ENCODE peak calls at places on chromosome 2, in ten cellular contexts. E, M, Z, V, D, L, P, U, X and I are unnamed samples.

GRCh38 chr2:237330539-237330938 is 83.4 kb downstream of the COL6A3 start:
- DNase-seq in E (no peak), M (no peak), Z (no peak), V (no peak), D (no peak), L (no peak), P (no peak), U (no peak), X (no peak), I (no peak)

GRCh38 chr2:60706021-60706420 is 50.0 kb upstream of the PAPOLG start:
- DNase-seq in E (no peak), M (no peak), Z (no peak), V (no peak), D (no peak), L (no peak), P (no peak), U (no peak), X (no peak), I (no peak)

GRCh38 chr2:46252891-46253659 is 44.1 kb upstream of the EPAS1 start:
- DNase-seq in E (no peak), M (no peak), Z (no peak), V (no peak), D (no peak), L (no peak), P (no peak), U (no peak), X (no peak), I (peak)

GRCh38 chr2:173239644-173240043 is 115.0 kb upstream of the CDCA7 start:
- DNase-seq in E (no peak), M (no peak), Z (no peak), V (no peak), D (no peak), L (peak), P (no peak), U (no peak), X (no peak), I (no peak)

GRCh38 chr2:26281226-26281625 is 36.5 kb downstream of the HADHB start:
- DNase-seq in E (no peak), M (no peak), Z (no peak), V (no peak), D (no peak), L (no peak), P (no peak), U (no peak), X (no peak), I (no peak)

GRCh38 chr2:172639823-172640222 is 83.9 kb downstream of the PDK1 start:
- DNase-seq in E (no peak), M (no peak), Z (no peak), V (no peak), D (no peak), L (no peak), P (no peak), U (no peak), X (no peak), I (no peak)

GRCh38 chr2:219496781-219497494 is 1.8 kb upstream of the GMPPA start:
- DNase-seq in E (no peak), M (peak), Z (no peak), V (no peak), D (no peak), L (no peak), P (no peak), U (peak), X (no peak), I (peak)

GRCh38 chr2:66813525-66813924 is 378.6 kb downstream of the MEIS1 start:
- DNase-seq in E (no peak), M (no peak), Z (no peak), V (no peak), D (no peak), L (no peak), P (no peak), U (no peak), X (no peak), I (no peak)

GRCh38 chr2:9153589-9153988 is 53.0 kb upstream of the ASAP2 start:
- DNase-seq in E (no peak), M (no peak), Z (no peak), V (no peak), D (no peak), L (no peak), P (no peak), U (no peak), X (no peak), I (no peak)

GRCh38 chr2:239326831-239327535 is 73.8 kb downstream of the HDAC4 start:
- DNase-seq in E (no peak), M (peak), Z (peak), V (no peak), D (peak), L (peak), P (no peak), U (no peak), X (no peak), I (peak)

GRCh38 chr2:200679157-200679934 is 93.5 kb downstream of the AOX1 start:
- DNase-seq in E (no peak), M (no peak), Z (no peak), V (no peak), D (no peak), L (no peak), P (no peak), U (no peak), X (no peak), I (no peak)

GRCh38 chr2:109185338-109185737 is 56.3 kb downstream of the SH3RF3 start:
- DNase-seq in E (no peak), M (no peak), Z (no peak), V (no peak), D (no peak), L (no peak), P (no peak), U (no peak), X (no peak), I (no peak)

GRCh38 chr2:133400411-133400810 is 167.9 kb downstream of the NCKAP5 start:
- DNase-seq in E (no peak), M (no peak), Z (no peak), V (no peak), D (no peak), L (no peak), P (no peak), U (no peak), X (no peak), I (no peak)

GRCh38 chr2:202035089-202035940 is 1.7 kb downstream of the FZD7 start:
- DNase-seq in E (no peak), M (no peak), Z (no peak), V (no peak), D (no peak), L (peak), P (no peak), U (peak), X (peak), I (no peak)

GRCh38 chr2:210180494-210180893 is 9.3 kb upstream of the KANSL1L start:
- DNase-seq in E (no peak), M (no peak), Z (no peak), V (no peak), D (no peak), L (no peak), P (no peak), U (no peak), X (no peak), I (no peak)

GRCh38 chr2:189178726-189179606 is 595 bp downstream of the COL5A2 start:
- DNase-seq in E (no peak), M (no peak), Z (no peak), V (no peak), D (no peak), L (no peak), P (peak), U (no peak), X (peak), I (no peak)

GRCh38 chr2:176484838-176485237 is 215.6 kb downstream of the MTX2 start:
- DNase-seq in E (no peak), M (no peak), Z (no peak), V (no peak), D (no peak), L (no peak), P (no peak), U (no peak), X (no peak), I (peak)

GRCh38 chr2:230913812-230914211 is 11.2 kb downstream of the GPR55 start:
- DNase-seq in E (no peak), M (no peak), Z (no peak), V (no peak), D (no peak), L (peak), P (no peak), U (no peak), X (no peak), I (no peak)

GRCh38 chr2:60707750-60708371 is 48.2 kb upstream of the PAPOLG start:
- DNase-seq in E (no peak), M (no peak), Z (no peak), V (no peak), D (no peak), L (peak), P (no peak), U (peak), X (no peak), I (peak)

GRCh38 chr2:106296182-106296815 is 102.2 kb upstream of the UXS1 start:
- DNase-seq in E (no peak), M (no peak), Z (no peak), V (no peak), D (no peak), L (no peak), P (no peak), U (no peak), X (no peak), I (no peak)

GRCh38 chr2:127695491-127696472 is 5.5 kb upstream of the SFT2D3 start:
- DNase-seq in E (no peak), M (no peak), Z (no peak), V (peak), D (peak), L (peak), P (no peak), U (peak), X (peak), I (peak)

GRCh38 chr2:46136481-46136880 is 160.7 kb upstream of the EPAS1 start:
- DNase-seq in E (no peak), M (no peak), Z (no peak), V (no peak), D (no peak), L (no peak), P (no peak), U (no peak), X (no peak), I (no peak)